ENCODE peak calls at places on chromosomes 4 and X, in ten cellular contexts. One of them, this sample, is unnamed.

GRCh38 chrX:108122748-108123147 is 31.2 kb downstream of the ATG4A start:
- DNase-seq in upper lobe of left lung: no peak
- DNase-seq in AG09309: peak
- DNase-seq in mucosa of descending colon: no peak
- DNase-seq in endothelial cell: no peak
- DNase-seq in HCT116: no peak
- DNase-seq in AG04450: no peak
- DNase-seq in CD8-positive, alpha-beta T cell: no peak
- DNase-seq in lower lobe of right lung: no peak
- DNase-seq in neural progenitor cell: no peak
- DNase-seq in this sample: no peak

GRCh38 chr4:144291164-144291563 is 150.6 kb upstream of the GYPA start:
- DNase-seq in upper lobe of left lung: no peak
- DNase-seq in AG09309: no peak
- DNase-seq in mucosa of descending colon: no peak
- DNase-seq in endothelial cell: no peak
- DNase-seq in HCT116: no peak
- DNase-seq in AG04450: no peak
- DNase-seq in CD8-positive, alpha-beta T cell: no peak
- DNase-seq in lower lobe of right lung: no peak
- DNase-seq in neural progenitor cell: no peak
- DNase-seq in this sample: no peak

GRCh38 chrX:40933132-40934078 is 151.8 kb upstream of the USP9X start:
- DNase-seq in upper lobe of left lung: no peak
- DNase-seq in AG09309: no peak
- DNase-seq in mucosa of descending colon: no peak
- DNase-seq in endothelial cell: no peak
- DNase-seq in HCT116: no peak
- DNase-seq in AG04450: no peak
- DNase-seq in CD8-positive, alpha-beta T cell: no peak
- DNase-seq in lower lobe of right lung: no peak
- DNase-seq in neural progenitor cell: peak
- DNase-seq in this sample: no peak

GRCh38 chrX:11470231-11470630 is 177.0 kb downstream of the AMELX start:
- DNase-seq in upper lobe of left lung: no peak
- DNase-seq in AG09309: peak
- DNase-seq in mucosa of descending colon: no peak
- DNase-seq in endothelial cell: no peak
- DNase-seq in HCT116: no peak
- DNase-seq in AG04450: no peak
- DNase-seq in CD8-positive, alpha-beta T cell: no peak
- DNase-seq in lower lobe of right lung: no peak
- DNase-seq in neural progenitor cell: no peak
- DNase-seq in this sample: no peak

GRCh38 chr4:94455081-94455480 is 3.3 kb downstream of the PDLIM5 start:
- DNase-seq in upper lobe of left lung: no peak
- DNase-seq in AG09309: peak
- DNase-seq in mucosa of descending colon: peak
- DNase-seq in endothelial cell: no peak
- DNase-seq in HCT116: no peak
- DNase-seq in AG04450: peak
- DNase-seq in CD8-positive, alpha-beta T cell: no peak
- DNase-seq in lower lobe of right lung: peak
- DNase-seq in neural progenitor cell: no peak
- DNase-seq in this sample: no peak

GRCh38 chrX:118524344-118524743 is 28.7 kb downstream of the DOCK11 start:
- DNase-seq in upper lobe of left lung: no peak
- DNase-seq in AG09309: no peak
- DNase-seq in mucosa of descending colon: no peak
- DNase-seq in endothelial cell: no peak
- DNase-seq in HCT116: no peak
- DNase-seq in AG04450: no peak
- DNase-seq in CD8-positive, alpha-beta T cell: no peak
- DNase-seq in lower lobe of right lung: no peak
- DNase-seq in neural progenitor cell: no peak
- DNase-seq in this sample: no peak

GRCh38 chr4:113784497-113785254 is 23.1 kb upstream of the CAMK2D start:
- DNase-seq in upper lobe of left lung: no peak
- DNase-seq in AG09309: peak
- DNase-seq in mucosa of descending colon: no peak
- DNase-seq in endothelial cell: no peak
- DNase-seq in HCT116: peak
- DNase-seq in AG04450: peak
- DNase-seq in CD8-positive, alpha-beta T cell: no peak
- DNase-seq in lower lobe of right lung: no peak
- DNase-seq in neural progenitor cell: no peak
- DNase-seq in this sample: no peak

GRCh38 chrX:46367491-46367890 is 177.7 kb downstream of the ZNF674 start:
- DNase-seq in upper lobe of left lung: no peak
- DNase-seq in AG09309: no peak
- DNase-seq in mucosa of descending colon: no peak
- DNase-seq in endothelial cell: no peak
- DNase-seq in HCT116: no peak
- DNase-seq in AG04450: no peak
- DNase-seq in CD8-positive, alpha-beta T cell: no peak
- DNase-seq in lower lobe of right lung: no peak
- DNase-seq in neural progenitor cell: no peak
- DNase-seq in this sample: no peak

GRCh38 chr4:156598138-156598681 is 373.4 kb downstream of the PDGFC start:
- DNase-seq in upper lobe of left lung: no peak
- DNase-seq in AG09309: no peak
- DNase-seq in mucosa of descending colon: no peak
- DNase-seq in endothelial cell: no peak
- DNase-seq in HCT116: no peak
- DNase-seq in AG04450: peak
- DNase-seq in CD8-positive, alpha-beta T cell: no peak
- DNase-seq in lower lobe of right lung: peak
- DNase-seq in neural progenitor cell: no peak
- DNase-seq in this sample: no peak

GRCh38 chr4:24730256-24731001 is 64.9 kb upstream of the SOD3 start:
- DNase-seq in upper lobe of left lung: peak
- DNase-seq in AG09309: peak
- DNase-seq in mucosa of descending colon: peak
- DNase-seq in endothelial cell: no peak
- DNase-seq in HCT116: no peak
- DNase-seq in AG04450: peak
- DNase-seq in CD8-positive, alpha-beta T cell: no peak
- DNase-seq in lower lobe of right lung: peak
- DNase-seq in neural progenitor cell: no peak
- DNase-seq in this sample: no peak

GRCh38 chr4:127503111-127503510 is 129.6 kb upstream of the INTU start:
- DNase-seq in upper lobe of left lung: no peak
- DNase-seq in AG09309: peak
- DNase-seq in mucosa of descending colon: no peak
- DNase-seq in endothelial cell: no peak
- DNase-seq in HCT116: no peak
- DNase-seq in AG04450: no peak
- DNase-seq in CD8-positive, alpha-beta T cell: no peak
- DNase-seq in lower lobe of right lung: no peak
- DNase-seq in neural progenitor cell: peak
- DNase-seq in this sample: no peak

GRCh38 chrX:31154941-31155340 is 83.1 kb upstream of the FTHL17 start:
- DNase-seq in upper lobe of left lung: no peak
- DNase-seq in AG09309: no peak
- DNase-seq in mucosa of descending colon: no peak
- DNase-seq in endothelial cell: no peak
- DNase-seq in HCT116: no peak
- DNase-seq in AG04450: no peak
- DNase-seq in CD8-positive, alpha-beta T cell: no peak
- DNase-seq in lower lobe of right lung: no peak
- DNase-seq in neural progenitor cell: no peak
- DNase-seq in this sample: no peak

GRCh38 chrX:33138677-33139249 is 72.6 kb downstream of the DMD start:
- DNase-seq in upper lobe of left lung: no peak
- DNase-seq in AG09309: no peak
- DNase-seq in mucosa of descending colon: no peak
- DNase-seq in endothelial cell: no peak
- DNase-seq in HCT116: no peak
- DNase-seq in AG04450: no peak
- DNase-seq in CD8-positive, alpha-beta T cell: no peak
- DNase-seq in lower lobe of right lung: no peak
- DNase-seq in neural progenitor cell: no peak
- DNase-seq in this sample: no peak

GRCh38 chrX:111892375-111892774 is 16.4 kb downstream of the TRPC5OS start:
- DNase-seq in upper lobe of left lung: no peak
- DNase-seq in AG09309: no peak
- DNase-seq in mucosa of descending colon: no peak
- DNase-seq in endothelial cell: no peak
- DNase-seq in HCT116: no peak
- DNase-seq in AG04450: no peak
- DNase-seq in CD8-positive, alpha-beta T cell: no peak
- DNase-seq in lower lobe of right lung: no peak
- DNase-seq in neural progenitor cell: no peak
- DNase-seq in this sample: no peak

GRCh38 chr4:8739357-8739756 is 132.3 kb downstream of the HMX1 start:
- DNase-seq in upper lobe of left lung: no peak
- DNase-seq in AG09309: no peak
- DNase-seq in mucosa of descending colon: no peak
- DNase-seq in endothelial cell: no peak
- DNase-seq in HCT116: no peak
- DNase-seq in AG04450: no peak
- DNase-seq in CD8-positive, alpha-beta T cell: no peak
- DNase-seq in lower lobe of right lung: peak
- DNase-seq in neural progenitor cell: no peak
- DNase-seq in this sample: no peak

GRCh38 chrX:13398073-13398823 is 78.4 kb upstream of the ATXN3L start:
- DNase-seq in upper lobe of left lung: no peak
- DNase-seq in AG09309: peak
- DNase-seq in mucosa of descending colon: no peak
- DNase-seq in endothelial cell: no peak
- DNase-seq in HCT116: peak
- DNase-seq in AG04450: peak
- DNase-seq in CD8-positive, alpha-beta T cell: no peak
- DNase-seq in lower lobe of right lung: peak
- DNase-seq in neural progenitor cell: no peak
- DNase-seq in this sample: no peak

DNA sequence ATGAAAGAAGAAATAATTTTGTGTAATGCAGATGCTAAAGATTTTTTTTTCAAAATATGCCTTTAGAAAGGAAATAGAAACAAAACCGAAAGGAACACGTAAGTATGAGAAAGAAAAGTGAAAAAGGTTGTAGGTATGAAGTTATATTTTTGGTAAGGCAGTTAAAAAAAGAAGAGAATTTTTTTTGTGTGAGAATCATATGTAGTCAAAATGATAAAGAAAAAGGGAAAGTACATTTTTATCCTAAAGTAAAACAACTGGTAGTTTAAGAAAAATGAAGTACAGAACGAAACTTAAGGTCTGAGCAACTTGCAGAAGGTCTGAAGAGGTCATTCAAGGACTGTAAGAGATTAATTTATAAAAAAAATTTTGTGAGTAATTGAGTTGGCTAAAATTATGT is 164.0 kb upstream of the TRAM1L1 start:
- DNase-seq in upper lobe of left lung: no peak
- DNase-seq in AG09309: no peak
- DNase-seq in mucosa of descending colon: no peak
- DNase-seq in endothelial cell: no peak
- DNase-seq in HCT116: no peak
- DNase-seq in AG04450: no peak
- DNase-seq in CD8-positive, alpha-beta T cell: no peak
- DNase-seq in lower lobe of right lung: no peak
- DNase-seq in neural progenitor cell: no peak
- DNase-seq in this sample: no peak
- TF ChIP-seq CTCF in upper lobe of left lung: no peak
- TF ChIP-seq CTCF in AG09309: no peak
- TF ChIP-seq CTCF in mucosa of descending colon: no peak
- TF ChIP-seq CTCF in endothelial cell: no peak
- TF ChIP-seq CTCF in HCT116: no peak
- TF ChIP-seq CTCF in AG04450: no peak
- TF ChIP-seq CTCF in CD8-positive, alpha-beta T cell: no peak
- TF ChIP-seq CTCF in lower lobe of right lung: no peak
- TF ChIP-seq CTCF in neural progenitor cell: no peak
- TF ChIP-seq CTCF in this sample: no peak

GRCh38 chr4:123230061-123230460 is 166.5 kb upstream of the SPRY1 start:
- DNase-seq in upper lobe of left lung: no peak
- DNase-seq in AG09309: no peak
- DNase-seq in mucosa of descending colon: no peak
- DNase-seq in endothelial cell: no peak
- DNase-seq in HCT116: no peak
- DNase-seq in AG04450: no peak
- DNase-seq in CD8-positive, alpha-beta T cell: no peak
- DNase-seq in lower lobe of right lung: no peak
- DNase-seq in neural progenitor cell: no peak
- DNase-seq in this sample: no peak
- TF ChIP-seq CTCF in upper lobe of left lung: no peak
- TF ChIP-seq CTCF in AG09309: no peak
- TF ChIP-seq CTCF in mucosa of descending colon: no peak
- TF ChIP-seq CTCF in endothelial cell: no peak
- TF ChIP-seq CTCF in HCT116: no peak
- TF ChIP-seq CTCF in AG04450: no peak
- TF ChIP-seq CTCF in CD8-positive, alpha-beta T cell: no peak
- TF ChIP-seq CTCF in lower lobe of right lung: no peak
- TF ChIP-seq CTCF in neural progenitor cell: no peak
- TF ChIP-seq CTCF in this sample: no peak

GRCh38 chr4:2327579-2327978 is 65.7 kb upstream of the MXD4 start:
- DNase-seq in upper lobe of left lung: no peak
- DNase-seq in AG09309: no peak
- DNase-seq in mucosa of descending colon: no peak
- DNase-seq in endothelial cell: no peak
- DNase-seq in HCT116: no peak
- DNase-seq in AG04450: no peak
- DNase-seq in CD8-positive, alpha-beta T cell: no peak
- DNase-seq in lower lobe of right lung: no peak
- DNase-seq in neural progenitor cell: no peak
- DNase-seq in this sample: no peak
- TF ChIP-seq CTCF in upper lobe of left lung: no peak
- TF ChIP-seq CTCF in AG09309: no peak
- TF ChIP-seq CTCF in mucosa of descending colon: no peak
- TF ChIP-seq CTCF in endothelial cell: no peak
- TF ChIP-seq CTCF in HCT116: no peak
- TF ChIP-seq CTCF in AG04450: no peak
- TF ChIP-seq CTCF in CD8-positive, alpha-beta T cell: no peak
- TF ChIP-seq CTCF in lower lobe of right lung: no peak
- TF ChIP-seq CTCF in neural progenitor cell: no peak
- TF ChIP-seq CTCF in this sample: no peak

DNA sequence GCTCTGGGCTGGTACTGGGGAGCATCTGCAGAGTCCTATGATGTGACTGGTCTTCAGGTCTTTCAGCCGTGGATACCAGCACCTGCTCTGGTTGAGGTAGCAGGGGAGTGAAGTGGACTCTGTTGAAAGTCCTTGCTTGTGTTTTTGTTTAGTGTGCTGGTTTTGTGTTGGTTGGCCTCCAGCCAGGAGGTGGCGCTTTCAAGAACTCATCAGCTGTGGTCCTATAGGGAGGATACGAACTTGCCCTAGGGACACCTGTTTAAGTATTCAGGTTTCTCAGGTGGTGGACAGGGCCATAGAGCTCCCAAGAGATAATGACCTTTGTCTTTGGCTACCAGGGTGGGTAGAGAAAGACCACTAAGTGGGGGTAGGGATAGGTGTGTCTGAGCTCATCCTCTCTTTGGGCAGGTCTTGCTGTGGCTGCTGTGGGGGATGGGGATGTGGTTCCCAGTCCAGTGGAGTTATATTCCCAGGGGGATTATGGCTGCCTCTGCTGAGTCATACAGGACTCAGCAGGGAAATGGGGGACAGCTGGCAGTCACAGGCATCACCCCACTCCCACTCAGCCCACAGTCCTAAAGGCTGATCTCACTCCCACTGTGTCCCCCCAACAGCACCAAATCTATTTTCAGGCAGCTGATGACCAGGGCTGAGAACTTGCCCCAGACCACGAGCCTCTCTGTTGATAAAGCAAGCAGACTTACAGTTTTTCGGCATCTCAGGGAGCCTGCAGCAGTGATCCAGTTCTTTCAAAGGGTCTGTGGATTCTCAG is 24.1 kb downstream of the MSMO1 start:
- DNase-seq in upper lobe of left lung: no peak
- DNase-seq in AG09309: no peak
- DNase-seq in mucosa of descending colon: no peak
- DNase-seq in endothelial cell: no peak
- DNase-seq in HCT116: no peak
- DNase-seq in AG04450: no peak
- DNase-seq in CD8-positive, alpha-beta T cell: no peak
- DNase-seq in lower lobe of right lung: no peak
- DNase-seq in neural progenitor cell: no peak
- DNase-seq in this sample: no peak
- TF ChIP-seq CTCF in upper lobe of left lung: no peak
- TF ChIP-seq CTCF in AG09309: no peak
- TF ChIP-seq CTCF in mucosa of descending colon: no peak
- TF ChIP-seq CTCF in endothelial cell: no peak
- TF ChIP-seq CTCF in HCT116: peak
- TF ChIP-seq CTCF in AG04450: no peak
- TF ChIP-seq CTCF in CD8-positive, alpha-beta T cell: no peak
- TF ChIP-seq CTCF in lower lobe of right lung: no peak
- TF ChIP-seq CTCF in neural progenitor cell: no peak
- TF ChIP-seq CTCF in this sample: no peak

This sample was measured in progenitor cell of endocrine pancreas.